ENCODE peak calls at places on chromosome 14, in nine cellular contexts. T is PC-3, R is heart right ventricle, I is mucosa of descending colon, V is pancreas, P is GM12878, F is uterus, X is fibroblast of lung, E is gastrocnemius medialis. Q is an unnamed sample.

GRCh38 chr14:92619671-92620437 is 106.3 kb downstream of the RIN3 start:
- DNase-seq in F (no peak), I (no peak), R (no peak), E (no peak), V (no peak), T (peak; percentile 26), P (no peak), X (no peak), Q (no peak)

GRCh38 chr14:93991212-93991611 is 5.9 kb upstream of the CCDC197 start:
- DNase-seq in X (no peak), R (no peak), E (no peak), T (no peak), V (no peak), F (no peak), P (no peak), I (no peak), Q (no peak)

GRCh38 chr14:80798878-80799277 is 142.7 kb downstream of the CEP128 start:
- DNase-seq in R (no peak), T (no peak), X (no peak), P (no peak), E (no peak), F (no peak), V (no peak), I (no peak), Q (no peak)

GRCh38 chr14:74980746-74981661 is 21.7 kb upstream of the EIF2B2 start:
- DNase-seq in X (peak; percentile 72), P (no peak), T (peak; percentile 43), E (peak; percentile 70), V (no peak), R (no peak), I (no peak), F (no peak), Q (no peak)

GRCh38 chr14:74974364-74975058 is 19.1 kb upstream of the PGF start:
- DNase-seq in F (no peak), T (no peak), P (no peak), E (no peak), V (no peak), I (no peak), R (no peak), X (no peak), Q (peak; percentile 77)

GRCh38 chr14:71485833-71486232 is 446.4 kb upstream of the RGS6 start:
- DNase-seq in V (no peak), E (no peak), P (no peak), T (no peak), I (no peak), X (no peak), R (no peak), F (no peak), Q (no peak)

GRCh38 chr14:20454359-20454644 is 310 bp downstream of the OSGEP start:
- DNase-seq in I (peak; percentile 90), X (peak; percentile 89), P (no peak), E (peak; percentile 72), R (no peak), V (peak; percentile 79), T (peak; percentile 90), F (peak; percentile 74), Q (no peak)

GRCh38 chr14:21026988-21027315 is 2.1 kb upstream of the NDRG2 start:
- DNase-seq in F (peak; percentile 75), P (no peak), I (no peak), V (no peak), E (no peak), R (no peak), X (no peak), T (no peak), Q (peak; percentile 71)

GRCh38 chr14:70097576-70098256 is 91.0 kb downstream of the SLC8A3 start:
- DNase-seq in T (no peak), V (no peak), F (no peak), E (no peak), P (no peak), X (no peak), I (no peak), R (no peak), Q (no peak)

GRCh38 chr14:92039073-92039719 is 663 bp downstream of the TRIP11 start:
- DNase-seq in V (no peak), P (no peak), E (no peak), T (peak; percentile 63), F (no peak), X (peak; percentile 88), R (no peak), I (no peak), Q (no peak)

GRCh38 chr14:91127411-91127810 is 13.5 kb downstream of the DGLUCY start:
- DNase-seq in F (no peak), I (peak; percentile 80), E (peak; percentile 85), X (no peak), P (no peak), T (peak; percentile 94), R (peak; percentile 49), V (peak; percentile 32), Q (peak; percentile 81)

GRCh38 chr14:34501997-34502396 is 37.5 kb downstream of the EAPP start:
- DNase-seq in E (no peak), X (peak; percentile 45), P (no peak), F (no peak), V (no peak), R (no peak), T (no peak), I (no peak), Q (no peak)

GRCh38 chr14:104103061-104104005 is 17.8 kb downstream of the ASPG start:
- DNase-seq in F (no peak), V (no peak), X (no peak), E (no peak), P (no peak), T (no peak), I (no peak), R (no peak), Q (peak; percentile 59)

GRCh38 chr14:49892301-49892635 is 614 bp upstream of the ARF6 start:
- DNase-seq in R (peak; percentile 71), I (peak; percentile 78), T (peak; percentile 63), V (peak; percentile 65), X (peak; percentile 80), F (peak; percentile 69), E (peak; percentile 43), P (peak; percentile 60), Q (no peak)

GRCh38 chr14:54775486-54776100 is 127.0 kb downstream of the GCH1 start:
- DNase-seq in I (no peak), X (no peak), R (no peak), F (no peak), P (no peak), T (no peak), V (no peak), E (no peak), Q (no peak)

GRCh38 chr14:80586116-80586515 is 355.4 kb downstream of the CEP128 start:
- DNase-seq in R (no peak), T (no peak), F (no peak), E (no peak), I (no peak), X (no peak), P (no peak), V (no peak), Q (no peak)

GRCh38 chr14:95361373-95362179 is 41.9 kb upstream of the CLMN start:
- DNase-seq in R (peak; percentile 34), E (no peak), F (no peak), P (no peak), X (no peak), V (peak; percentile 61), T (peak; percentile 58), I (peak; percentile 68), Q (peak; percentile 53)

GRCh38 chr14:87152701-87153100 is 840.3 kb downstream of the GALC start:
- DNase-seq in T (no peak), R (no peak), V (no peak), P (no peak), I (no peak), X (no peak), E (no peak), F (no peak), Q (no peak)

GRCh38 chr14:99966030-99966429 is 99.2 kb upstream of the EVL start:
- DNase-seq in F (no peak), T (no peak), R (no peak), V (no peak), I (no peak), P (no peak), E (no peak), X (no peak), Q (no peak)

GRCh38 chr14:59309291-59309900 is 120.9 kb downstream of the DAAM1 start:
- DNase-seq in R (no peak), P (no peak), E (no peak), V (no peak), X (peak; percentile 46), T (no peak), I (no peak), F (no peak), Q (no peak)

GRCh38 chr14:53810221-53810620 is 146.4 kb downstream of the BMP4 start:
- DNase-seq in F (no peak), R (no peak), T (no peak), E (no peak), V (no peak), I (no peak), X (no peak), P (no peak), Q (no peak)

GRCh38 chr14:61337893-61338292 is 16.5 kb downstream of the PRKCH start:
- DNase-seq in I (no peak), R (no peak), T (no peak), P (no peak), F (no peak), E (no peak), V (no peak), X (no peak), Q (no peak)
- TF ChIP-seq CTCF in I (no peak), R (no peak), T (no peak), P (no peak), F (no peak), E (no peak), V (no peak), X (no peak), Q (no peak)

GRCh38 chr14:101120636-101121398 is 217.3 kb upstream of the RTL1 start:
- DNase-seq in V (no peak), I (peak; percentile 28), E (no peak), T (no peak), P (no peak), R (peak; percentile 58), X (peak; percentile 20), F (peak; percentile 11), Q (peak; percentile 79)
- H3K4me3 ChIP-seq in V (peak overlapping the region; percentile 3), I (no peak overlapping the region), E (no peak overlapping the region), T (no peak overlapping the region), P (no peak overlapping the region), R (peak overlapping the region; percentile 27), X (no peak overlapping the region), F (no peak overlapping the region), Q (peak overlapping the region; percentile 46)

GRCh38 chr14:68688872-68689371 is 103.9 kb downstream of the ZFP36L1 start:
- DNase-seq in R (no peak), P (no peak), V (no peak), E (no peak), X (peak; percentile 79), T (peak; percentile 23), I (peak; percentile 40), F (peak; percentile 59), Q (no peak)
- H3K4me1 ChIP-seq in R (peaks cover 8% of the 10 kb centered on the region), P (peaks cover 34% of the 10 kb centered on the region), V (peaks cover 13% of the 10 kb centered on the region), E (peaks cover 7% of the 10 kb centered on the region), X (peaks cover 41% of the 10 kb centered on the region), T (peaks cover 54% of the 10 kb centered on the region), I (no peaks in the 10 kb centered on the region), F (peaks cover 8% of the 10 kb centered on the region), Q (peaks cover 9% of the 10 kb centered on the region)

DNA sequence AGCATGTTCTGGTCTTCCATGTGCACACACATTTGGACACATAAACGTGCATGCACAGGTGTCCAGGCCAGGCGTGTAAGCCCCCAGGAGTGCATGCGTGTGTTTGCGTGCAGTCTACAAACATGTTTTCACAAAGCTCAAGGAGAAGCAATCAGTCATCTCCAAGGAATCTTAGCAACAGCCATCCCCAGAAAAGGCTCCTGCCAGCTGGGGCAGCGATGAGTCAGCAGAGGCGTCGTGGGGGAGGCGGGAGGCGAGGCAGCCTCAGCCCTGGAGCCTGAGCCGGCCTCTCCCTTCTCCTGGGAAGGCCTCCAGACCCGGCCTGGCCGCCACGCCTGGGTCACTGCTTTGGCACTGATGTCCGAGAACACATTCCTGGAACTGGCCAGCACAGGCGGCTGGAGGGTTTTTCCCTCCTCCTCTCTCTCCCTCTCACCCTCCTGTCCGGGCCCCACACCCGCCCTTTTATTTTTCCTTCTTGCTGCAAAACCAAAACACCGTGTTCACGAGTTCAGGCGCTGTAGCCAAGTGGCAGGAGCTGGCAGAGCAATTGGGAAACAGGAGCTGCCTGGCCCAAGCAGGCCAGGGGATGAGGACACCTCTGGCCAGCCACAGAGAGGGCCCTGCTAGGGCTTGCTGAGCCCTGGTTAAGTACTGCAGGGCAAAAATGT is 92.7 kb downstream of the LRRC74A start:
- DNase-seq in F (peak; percentile 98), P (no peak), R (peak; percentile 93), E (peak; percentile 96), T (peak; percentile 96), V (peak; percentile 94), X (peak; percentile 99), I (peak; percentile 82), Q (peak; percentile 96)
- TF ChIP-seq CTCF in F (peak; percentile 40), P (no peak), R (no peak), E (no peak), T (peak; percentile 8), V (no peak), X (no peak), I (no peak), Q (no peak)